ENCODE peak calls at places on chromosomes 7 and 10, in ten cellular contexts. T is A172, J is COR-L47, K is lower lobe of right lung, R is NCI-H1436, U is ELR, P is HTR-8/SVneo, C is HEK293T, Q is activated T-helper 1 cell treated with Interleukin-2 at 50 U/mL for 16 hours, D is AG09309. S is an unnamed sample.

GRCh38 chr7:87473192-87473591 is 2.3 kb downstream of the ABCB4 start:
- DNase-seq in T (no peak), J (no peak), K (no peak), R (no peak), U (no peak), P (no peak), C (no peak), Q (no peak), D (no peak), S (no peak)

GRCh38 chr10:122346326-122346950 is 28.1 kb upstream of the PLEKHA1 start:
- DNase-seq in T (no peak), J (no peak), K (no peak), R (no peak), U (no peak), P (no peak), C (no peak), Q (no peak), D (no peak), S (no peak)

GRCh38 chr10:77325233-77325537 is 312.4 kb downstream of the KCNMA1 start:
- DNase-seq in T (no peak), J (no peak), K (no peak), R (no peak), U (no peak), P (no peak), C (no peak), Q (no peak), D (no peak), S (no peak)

GRCh38 chr10:108904163-108904878 is 1019.0 kb downstream of the XPNPEP1 start:
- DNase-seq in T (no peak), J (no peak), K (no peak), R (no peak), U (peak), P (no peak), C (no peak), Q (no peak), D (no peak), S (no peak)

GRCh38 chr10:56782503-56782902 is 421.4 kb upstream of the ZWINT start:
- DNase-seq in T (no peak), J (no peak), K (no peak), R (no peak), U (no peak), P (no peak), C (no peak), Q (no peak), D (no peak), S (no peak)

GRCh38 chr7:55366461-55367138 is 1.5 kb downstream of the LANCL2 start:
- DNase-seq in T (peak), J (peak), K (no peak), R (no peak), U (peak), P (no peak), C (peak), Q (no peak), D (no peak), S (peak)

GRCh38 chr10:13784067-13784466 is 197.3 kb downstream of the PRPF18 start:
- DNase-seq in T (no peak), J (no peak), K (no peak), R (no peak), U (peak), P (no peak), C (no peak), Q (no peak), D (no peak), S (no peak)

GRCh38 chr10:3926268-3926667 is 141.3 kb upstream of the KLF6 start:
- DNase-seq in T (peak), J (no peak), K (no peak), R (no peak), U (no peak), P (no peak), C (no peak), Q (no peak), D (no peak), S (no peak)

GRCh38 chr7:129906700-129907099 is 46.1 kb downstream of the UBE2H start:
- DNase-seq in T (no peak), J (no peak), K (no peak), R (no peak), U (no peak), P (no peak), C (no peak), Q (no peak), D (no peak), S (no peak)

GRCh38 chr10:30270247-30270646 is 78.8 kb downstream of the MTPAP start:
- DNase-seq in T (no peak), J (no peak), K (no peak), R (no peak), U (peak), P (peak), C (no peak), Q (no peak), D (no peak), S (peak)

GRCh38 chr7:151793531-151793935 is 83.4 kb downstream of the PRKAG2 start:
- DNase-seq in T (no peak), J (no peak), K (peak), R (no peak), U (no peak), P (no peak), C (no peak), Q (no peak), D (no peak), S (no peak)

GRCh38 chr7:35905555-35905954 is 104.7 kb downstream of the SEPTIN7 start:
- DNase-seq in T (no peak), J (no peak), K (no peak), R (no peak), U (peak), P (no peak), C (no peak), Q (no peak), D (no peak), S (peak)

GRCh38 chr7:130142654-130143333 is 62.4 kb downstream of the TMEM209 start:
- DNase-seq in T (no peak), J (no peak), K (no peak), R (no peak), U (no peak), P (no peak), C (no peak), Q (no peak), D (no peak), S (no peak)

GRCh38 chr10:101397140-101397539 is 43.2 kb downstream of the BTRC start:
- DNase-seq in T (peak), J (peak), K (no peak), R (peak), U (peak), P (no peak), C (peak), Q (no peak), D (peak), S (peak)

GRCh38 chr7:96228760-96229159 is 93.1 kb downstream of the SLC25A13 start:
- DNase-seq in T (no peak), J (no peak), K (no peak), R (no peak), U (no peak), P (no peak), C (no peak), Q (no peak), D (no peak), S (no peak)

GRCh38 chr7:23622469-23622868 is 25.3 kb downstream of the CCDC126 start:
- DNase-seq in T (no peak), J (no peak), K (no peak), R (no peak), U (peak), P (no peak), C (no peak), Q (no peak), D (no peak), S (no peak)

GRCh38 chr7:114901771-114902170 is 20.1 kb upstream of the MDFIC start:
- DNase-seq in T (peak), J (no peak), K (no peak), R (no peak), U (peak), P (no peak), C (no peak), Q (no peak), D (no peak), S (no peak)

GRCh38 chr7:24143547-24143946 is 140.4 kb upstream of the NPY start:
- DNase-seq in T (peak), J (no peak), K (no peak), R (no peak), U (no peak), P (no peak), C (no peak), Q (no peak), D (no peak), S (no peak)

GRCh38 chr10:63819753-63820347 is 298.6 kb downstream of the REEP3 start:
- DNase-seq in T (peak), J (peak), K (peak), R (peak), U (peak), P (peak), C (peak), Q (no peak), D (peak), S (peak)

GRCh38 chr10:45456822-45457221 is 82.8 kb downstream of the ALOX5 start:
- DNase-seq in T (no peak), J (no peak), K (no peak), R (no peak), U (no peak), P (no peak), C (no peak), Q (no peak), D (no peak), S (no peak)

GRCh38 chr7:149232362-149232761 is 7.1 kb upstream of the ZNF212 start:
- DNase-seq in T (no peak), J (no peak), K (no peak), R (no peak), U (no peak), P (no peak), C (no peak), Q (no peak), D (no peak), S (no peak)

S was measured in RKO.